ENCODE peak calls at places on chromosomes 13 and 19, in seven cellular contexts. E is transverse colon; B is bronchial epithelial cell; V is CD8-positive, alpha-beta T cell; M is GM13977; P is RWPE1; T is breast epithelium. O is an unnamed sample.

GRCh38 chr13:89380101-89380500 is 1708.9 kb downstream of the SLITRK5 start:
- DNase-seq in E (peak), B (peak), V (no peak), M (no peak), P (peak), T (no peak), O (no peak)

GRCh38 chr19:37654118-37654517 is 1.1 kb downstream of the ZFP30 start:
- DNase-seq in E (no peak), B (peak), V (no peak), M (no peak), P (peak), T (no peak), O (no peak)

GRCh38 chr13:31105020-31105800 is 56.5 kb downstream of the HSPH1 start:
- DNase-seq in E (no peak), B (no peak), V (no peak), M (no peak), P (no peak), T (no peak), O (no peak)

GRCh38 chr19:11539495-11540365 is 1.1 kb downstream of the CNN1 start:
- DNase-seq in E (peak), B (no peak), V (no peak), M (no peak), P (no peak), T (no peak), O (no peak)

GRCh38 chr13:40206241-40207109 is 460.0 kb downstream of the FOXO1 start:
- DNase-seq in E (no peak), B (peak), V (peak), M (peak), P (peak), T (no peak), O (no peak)

GRCh38 chr13:43058836-43059235 is 35.5 kb downstream of the DNAJC15 start:
- DNase-seq in E (no peak), B (no peak), V (no peak), M (no peak), P (no peak), T (no peak), O (no peak)

GRCh38 chr13:29254971-29255370 is 340.5 kb downstream of the SLC7A1 start:
- DNase-seq in E (no peak), B (no peak), V (no peak), M (no peak), P (no peak), T (no peak), O (no peak)

GRCh38 chr19:41999071-41999877 is 5.2 kb upstream of the ATP1A3 start:
- DNase-seq in E (no peak), B (no peak), V (no peak), M (no peak), P (no peak), T (no peak), O (no peak)

GRCh38 chr19:33203529-33203928 is 9.4 kb downstream of the LRP3 start:
- DNase-seq in E (no peak), B (no peak), V (no peak), M (no peak), P (no peak), T (no peak), O (no peak)

GRCh38 chr13:107347641-107348369 is 779.9 kb upstream of the ARGLU1 start:
- DNase-seq in E (no peak), B (no peak), V (no peak), M (no peak), P (no peak), T (no peak), O (no peak)

GRCh38 chr13:49869514-49869913 is 66.6 kb downstream of the SPRYD7 start:
- DNase-seq in E (no peak), B (peak), V (no peak), M (no peak), P (no peak), T (no peak), O (no peak)

DNA sequence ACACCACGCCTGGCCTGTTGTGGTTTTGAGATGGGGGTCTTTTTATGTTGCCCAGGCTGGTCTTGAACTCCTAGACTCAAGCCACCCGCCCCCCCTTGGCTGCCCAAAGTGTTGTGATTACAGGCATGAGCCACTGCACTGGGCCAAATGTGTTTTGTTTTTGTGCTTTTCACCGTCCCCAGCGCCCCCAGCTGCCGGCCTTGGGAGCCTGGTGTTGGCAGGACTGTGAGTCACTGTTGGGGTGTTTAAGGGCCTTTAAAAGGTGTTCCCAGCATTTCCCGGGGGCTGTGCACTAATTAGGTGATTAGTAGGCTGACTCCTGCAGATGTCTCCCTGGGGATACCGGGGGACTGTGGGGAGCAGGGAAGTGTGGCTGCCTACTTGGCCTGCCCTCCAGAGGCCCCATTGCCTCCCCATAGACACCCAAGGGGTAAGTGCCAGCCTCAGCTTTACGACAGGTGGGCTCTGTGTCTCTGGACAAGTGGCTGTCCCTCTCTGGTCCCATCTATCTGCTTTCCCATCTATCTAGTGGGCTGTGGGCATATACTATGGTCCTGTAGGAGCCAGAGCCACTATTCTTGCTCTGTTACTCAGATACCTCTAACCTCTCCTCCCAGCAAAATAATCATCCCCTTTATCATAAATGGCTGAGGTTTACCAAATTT is 11.8 kb upstream of the TLE5 start:
- DNase-seq in E (peak), B (no peak), V (no peak), M (no peak), P (no peak), T (no peak), O (no peak)
- TF ChIP-seq CTCF in E (peak), B (peak), V (no peak), M (peak), P (no peak), T (no peak), O (no peak)

GRCh38 chr13:93386191-93386590 is 159.6 kb downstream of the GPC6 start:
- DNase-seq in E (no peak), B (no peak), V (no peak), M (no peak), P (no peak), T (no peak), O (no peak)
- TF ChIP-seq CTCF in E (no peak), B (no peak), V (no peak), M (no peak), P (no peak), T (no peak), O (no peak)

DNA sequence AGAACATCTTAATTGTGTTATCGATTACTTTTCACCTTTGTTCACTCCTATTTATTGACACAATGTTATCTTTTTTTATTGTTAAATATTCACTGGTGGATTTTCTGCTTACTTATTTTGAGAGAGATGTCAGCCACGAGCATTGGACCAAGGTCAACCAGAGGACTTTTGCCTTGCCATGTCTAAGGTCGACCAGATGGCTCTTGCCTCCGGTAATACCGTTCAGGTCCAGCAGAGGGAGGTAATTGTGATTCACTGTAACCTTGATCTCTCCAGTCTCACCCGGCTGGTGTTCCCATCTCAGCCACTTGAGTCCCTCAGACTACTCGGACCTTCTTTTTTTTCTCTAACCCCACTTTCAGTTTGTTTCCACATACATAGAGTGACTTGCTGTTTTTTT is 1438.1 kb downstream of the UQCRFS1 start:
- DNase-seq in E (no peak), B (no peak), V (no peak), M (no peak), P (no peak), T (no peak), O (no peak)
- TF ChIP-seq CTCF in E (no peak), B (peak), V (peak), M (peak), P (no peak), T (no peak), O (no peak)

GRCh38 chr19:8501968-8502367 is 472 bp downstream of the PRAM1 start:
- DNase-seq in E (no peak), B (no peak), V (no peak), M (no peak), P (no peak), T (no peak), O (no peak)
- TF ChIP-seq CTCF in E (no peak), B (no peak), V (no peak), M (no peak), P (no peak), T (no peak), O (no peak)

GRCh38 chr19:56727731-56728130 is 56.2 kb upstream of the ZNF835 start:
- DNase-seq in E (no peak), B (no peak), V (no peak), M (no peak), P (no peak), T (no peak), O (no peak)

GRCh38 chr19:56720281-56720680 is 48.7 kb upstream of the ZNF835 start:
- DNase-seq in E (no peak), B (no peak), V (no peak), M (no peak), P (no peak), T (no peak), O (no peak)

GRCh38 chr19:56721714-56722113 is 50.2 kb upstream of the ZNF835 start:
- DNase-seq in E (no peak), B (no peak), V (no peak), M (no peak), P (no peak), T (no peak), O (no peak)

DNA sequence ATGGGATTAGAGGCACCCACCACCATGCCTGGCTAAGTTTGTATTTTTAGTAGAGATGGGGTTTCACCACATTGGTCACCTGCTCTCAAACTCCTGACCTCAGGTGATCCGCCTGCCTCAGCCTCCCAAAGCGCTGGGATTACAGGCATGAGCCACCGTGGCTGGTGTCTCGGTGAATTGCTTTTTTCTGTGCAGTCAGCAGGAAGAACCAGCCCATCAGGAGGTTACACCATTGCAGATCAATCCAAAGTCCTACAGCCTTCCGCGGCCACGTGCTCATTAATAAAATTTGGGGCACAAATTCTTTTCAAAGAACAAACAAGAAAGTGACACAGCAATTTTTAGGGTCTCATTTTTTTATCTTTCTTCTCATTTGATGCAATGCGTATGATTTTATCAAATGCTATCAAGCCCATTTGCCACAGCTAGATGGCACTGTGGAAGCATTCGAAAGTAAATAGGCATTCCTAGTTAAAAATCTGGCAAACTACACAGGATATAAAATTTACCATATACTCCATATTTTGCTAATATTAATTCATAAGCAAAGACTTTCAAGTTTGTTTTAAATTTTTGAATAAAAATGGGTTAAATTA is 54.4 kb upstream of the ZNF835 start:
- DNase-seq in E (no peak), B (no peak), V (no peak), M (no peak), P (no peak), T (no peak), O (no peak)
- TF ChIP-seq CTCF in E (no peak), B (no peak), V (no peak), M (no peak), P (no peak), T (no peak), O (no peak)

GRCh38 chr19:29121684-29122083 is 91.3 kb downstream of the UQCRFS1 start:
- DNase-seq in E (no peak), B (no peak), V (no peak), M (no peak), P (no peak), T (no peak), O (no peak)

GRCh38 chr19:29118384-29118783 is 94.6 kb downstream of the UQCRFS1 start:
- DNase-seq in E (no peak), B (no peak), V (no peak), M (no peak), P (no peak), T (no peak), O (no peak)

GRCh38 chr19:29120471-29120870 is 92.5 kb downstream of the UQCRFS1 start:
- DNase-seq in E (no peak), B (no peak), V (no peak), M (no peak), P (no peak), T (no peak), O (no peak)

GRCh38 chr19:29117926-29118325 is 95.0 kb downstream of the UQCRFS1 start:
- DNase-seq in E (no peak), B (no peak), V (no peak), M (no peak), P (no peak), T (no peak), O (no peak)

DNA sequence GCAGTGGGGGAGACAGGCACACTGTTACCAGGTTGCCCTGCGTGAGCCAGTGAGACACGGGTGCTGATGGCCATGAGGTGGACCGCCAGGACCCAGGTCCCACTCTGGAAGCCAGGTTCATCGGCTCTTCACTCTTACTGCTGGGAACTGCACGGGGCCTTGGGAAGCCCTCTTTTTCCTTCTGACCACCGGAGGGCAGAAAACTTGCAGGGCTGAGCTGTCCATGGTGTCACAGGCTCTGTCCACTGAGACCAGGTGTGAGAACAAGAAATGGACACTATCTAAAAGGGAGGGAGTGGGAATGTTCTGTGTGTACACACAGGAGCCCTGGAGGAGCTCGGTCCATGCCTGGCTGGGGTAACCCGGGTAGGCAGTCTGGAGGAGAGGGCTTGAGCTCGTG is 93.4 kb downstream of the UQCRFS1 start:
- DNase-seq in E (no peak), B (no peak), V (no peak), M (no peak), P (no peak), T (no peak), O (peak)
- TF ChIP-seq CTCF in E (no peak), B (no peak), V (no peak), M (no peak), P (no peak), T (no peak), O (peak)

GRCh38 chr13:99604636-99605035 is 103.4 kb downstream of the TM9SF2 start:
- DNase-seq in E (no peak), B (no peak), V (no peak), M (no peak), P (no peak), T (no peak), O (no peak)

GRCh38 chr13:99596180-99596579 is 94.9 kb downstream of the TM9SF2 start:
- DNase-seq in E (no peak), B (no peak), V (no peak), M (no peak), P (no peak), T (no peak), O (no peak)

GRCh38 chr13:99605417-99606321 is 104.4 kb downstream of the TM9SF2 start:
- DNase-seq in E (peak), B (peak), V (peak), M (peak), P (peak), T (no peak), O (peak)

GRCh38 chr13:99601535-99601934 is 100.3 kb downstream of the TM9SF2 start:
- DNase-seq in E (no peak), B (no peak), V (no peak), M (no peak), P (no peak), T (no peak), O (no peak)

GRCh38 chr13:99600318-99600717 is 99.0 kb downstream of the TM9SF2 start:
- DNase-seq in E (no peak), B (no peak), V (peak), M (no peak), P (no peak), T (no peak), O (no peak)
- TF ChIP-seq CTCF in E (no peak), B (no peak), V (peak), M (peak), P (no peak), T (no peak), O (peak)

GRCh38 chr13:65926750-65927171 is 1303.4 kb downstream of the PCDH9 start:
- DNase-seq in E (peak), B (no peak), V (no peak), M (no peak), P (no peak), T (no peak), O (no peak)
- TF ChIP-seq CTCF in E (no peak), B (peak), V (no peak), M (peak), P (no peak), T (no peak), O (peak)

DNA sequence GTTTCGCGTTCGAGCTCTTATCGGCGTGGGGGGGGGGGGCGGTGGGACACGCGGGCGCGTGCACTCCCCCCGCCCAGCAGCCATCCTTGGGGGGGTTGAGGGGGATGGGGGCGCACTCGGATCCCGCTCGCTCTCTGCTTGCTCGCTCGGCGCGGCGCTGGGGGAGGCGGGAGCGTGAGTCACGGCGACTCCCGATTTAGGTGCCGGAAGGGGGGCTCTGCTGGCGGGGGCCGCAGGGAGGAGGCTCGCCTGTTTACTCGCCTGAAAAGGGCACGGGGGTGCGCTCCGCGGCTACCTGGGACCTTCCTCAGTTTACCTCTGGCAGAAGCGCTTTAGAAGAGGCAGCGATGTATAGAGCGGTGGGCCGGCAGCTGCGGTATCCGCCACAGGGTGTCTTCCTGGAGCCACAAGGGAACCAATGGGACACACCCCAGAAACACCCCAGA is 1.1 kb upstream of the PDE4A start:
- DNase-seq in E (no peak), B (no peak), V (peak), M (no peak), P (no peak), T (no peak), O (no peak)
- TF ChIP-seq CTCF in E (no peak), B (no peak), V (no peak), M (peak), P (no peak), T (no peak), O (no peak)

O was measured in progenitor cell of endocrine pancreas.